ENCODE peak calls at places on chromosomes 16 and 17, in four cellular contexts. V is sciatic nerve, N is T-helper 17 cell, O is GM10248. C is an unnamed sample.

GRCh38 chr17:32960815-32961214 is 30.8 kb upstream of the SPACA3 start:
- DNase-seq in N (no peak), O (no peak), V (no peak), C (no peak)

GRCh38 chr17:17696871-17697633 is 15.8 kb downstream of the RAI1 start:
- DNase-seq in O (no peak), N (no peak), V (no peak), C (no peak)

GRCh38 chr17:6422654-6423241 is 12.2 kb downstream of the AIPL1 start:
- DNase-seq in O (no peak), V (no peak), N (no peak), C (no peak)

GRCh38 chr17:57471941-57472368 is 215.6 kb downstream of the MSI2 start:
- DNase-seq in O (no peak), V (no peak), N (no peak), C (no peak)

GRCh38 chr16:84199861-84200260 is 8.9 kb downstream of the ADAD2 start:
- DNase-seq in V (no peak), N (no peak), O (no peak), C (no peak)

GRCh38 chr16:56679813-56680212 is 2.5 kb upstream of the MT1X start:
- DNase-seq in N (no peak), O (no peak), V (no peak), C (no peak)

GRCh38 chr17:63474914-63475460 is 1.9 kb upstream of the ACE start:
- DNase-seq in V (no peak), O (no peak), N (no peak), C (no peak)

GRCh38 chr17:80981062-80981902 is 10.4 kb upstream of the CHMP6 start:
- DNase-seq in N (peak), V (no peak), O (peak), C (peak)

GRCh38 chr17:46212634-46213435 is 19.6 kb upstream of the KANSL1 start:
- DNase-seq in N (peak), V (peak), O (peak), C (peak)